ENCODE peak calls at places on chromosomes 13 and 19, in six cellular contexts. O, V, E, P, N and X are unnamed samples.

GRCh38 chr13:85019121-85019520 is 780.1 kb downstream of the SLITRK6 start:
- DNase-seq in O (no peak), V (no peak), E (no peak), P (no peak), N (no peak), X (no peak)

GRCh38 chr19:35166100-35167063 is 11.8 kb downstream of the FXYD5 start:
- DNase-seq in O (no peak), V (no peak), E (no peak), P (peak; percentile 18), N (no peak), X (no peak)

GRCh38 chr19:35247526-35248309 is 1.1 kb upstream of the LSR start:
- DNase-seq in O (peak; percentile 94), V (peak; percentile 53), E (peak; percentile 86), P (peak; percentile 79), N (peak; percentile 93), X (peak; percentile 94)

GRCh38 chr19:13143135-13143534 is 7.0 kb downstream of the STX10 start:
- DNase-seq in O (no peak), V (no peak), E (no peak), P (no peak), N (no peak), X (no peak)

GRCh38 chr13:112658807-112659206 is 31.0 kb upstream of the ATP11A start:
- DNase-seq in O (no peak), V (no peak), E (peak; percentile 10), P (no peak), N (no peak), X (no peak)

GRCh38 chr13:26759907-26760834 is at the start of gene GPR12:
- DNase-seq in O (peak; percentile 79), V (no peak), E (no peak), P (no peak), N (no peak), X (no peak)

GRCh38 chr19:4390017-4390861 is 10.1 kb downstream of the SH3GL1 start:
- DNase-seq in O (peak; percentile 70), V (no peak), E (no peak), P (no peak), N (no peak), X (peak; percentile 30)

GRCh38 chr13:110592670-110593069 is 22.7 kb upstream of the NAXD start:
- DNase-seq in O (no peak), V (no peak), E (no peak), P (no peak), N (no peak), X (no peak)

GRCh38 chr13:28027607-28028364 is 39.3 kb upstream of the URAD start:
- DNase-seq in O (no peak), V (no peak), E (no peak), P (no peak), N (no peak), X (no peak)
- TF ChIP-seq POLR2AphosphoS5 in O (no peak), V (no peak), E (no peak), P (no peak), N (no peak), X (no peak)

GRCh38 chr19:663682-664117 is 686 bp upstream of the RNF126 start:
- DNase-seq in O (no peak), V (no peak), E (no peak), P (no peak), N (no peak), X (no peak)

GRCh38 chr19:661427-662196 is 1.4 kb downstream of the RNF126 start:
- DNase-seq in O (no peak), V (peak; percentile 79), E (no peak), P (no peak), N (peak; percentile 60), X (peak; percentile 71)

GRCh38 chr19:664913-665443 is 2.0 kb upstream of the RNF126 start:
- DNase-seq in O (peak; percentile 89), V (peak; percentile 81), E (peak; percentile 78), P (peak; percentile 92), N (peak; percentile 83), X (peak; percentile 84)

GRCh38 chr19:662207-662961 is 630 bp downstream of the RNF126 start:
- DNase-seq in O (peak; percentile 91), V (no peak), E (no peak), P (no peak), N (peak; percentile 68), X (peak; percentile 81)

DNA sequence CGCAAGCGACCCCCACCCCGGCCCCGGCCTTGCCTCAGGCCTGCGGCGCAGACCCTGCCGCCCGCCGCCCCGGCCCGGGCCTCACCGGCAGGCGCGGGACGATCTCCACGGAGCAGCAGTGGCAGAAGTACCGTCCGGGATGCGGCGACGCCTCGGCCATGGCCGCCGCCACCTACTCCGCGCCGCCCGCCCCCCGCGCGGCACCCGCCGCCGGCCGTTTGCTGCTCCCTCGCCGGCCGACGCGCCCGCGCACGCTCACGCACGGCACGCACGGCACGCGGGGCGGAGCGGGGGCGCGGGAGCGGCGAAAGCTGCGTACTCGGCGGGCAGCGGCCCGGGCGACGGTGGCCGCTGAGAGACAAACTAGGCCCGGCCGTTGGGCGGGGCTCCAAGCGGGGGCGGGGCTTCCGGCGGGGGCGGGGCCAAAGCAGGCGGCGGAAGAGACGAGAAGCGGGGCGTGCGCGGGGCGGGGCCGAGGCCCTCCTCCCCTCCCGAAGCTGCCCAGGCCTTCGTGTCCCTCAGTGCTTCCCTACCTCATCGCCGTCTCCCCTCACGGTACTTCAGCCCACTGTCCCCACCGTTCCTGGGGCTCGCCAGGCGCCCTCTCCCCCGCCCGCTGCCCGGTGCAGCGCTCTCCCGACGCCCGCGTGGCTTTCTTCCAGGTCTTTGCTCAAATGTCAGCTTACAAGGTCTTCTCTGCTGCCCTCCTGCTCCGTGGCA is at the start of gene RNF126:
- DNase-seq in O (peak; percentile 100), V (peak; percentile 97), E (peak; percentile 97), P (peak; percentile 96), N (peak; percentile 96), X (peak; percentile 95)
- TF ChIP-seq POLR2AphosphoS5 in O (peak; percentile 35), V (peak; percentile 54), E (peak; percentile 37), P (peak; percentile 64), N (peak; percentile 94), X (peak; percentile 73)

GRCh38 chr13:99374994-99375805 is 68.0 kb upstream of the GPR183 start:
- DNase-seq in O (no peak), V (no peak), E (no peak), P (peak; percentile 79), N (no peak), X (peak; percentile 50)
- TF ChIP-seq POLR2AphosphoS5 in O (no peak), V (no peak), E (no peak), P (no peak), N (no peak), X (no peak)

GRCh38 chr13:94612050-94612449 is 10.4 kb downstream of the GPR180 start:
- DNase-seq in O (no peak), V (no peak), E (no peak), P (no peak), N (no peak), X (no peak)
- TF ChIP-seq POLR2AphosphoS5 in O (no peak), V (no peak), E (no peak), P (no peak), N (no peak), X (no peak)

DNA sequence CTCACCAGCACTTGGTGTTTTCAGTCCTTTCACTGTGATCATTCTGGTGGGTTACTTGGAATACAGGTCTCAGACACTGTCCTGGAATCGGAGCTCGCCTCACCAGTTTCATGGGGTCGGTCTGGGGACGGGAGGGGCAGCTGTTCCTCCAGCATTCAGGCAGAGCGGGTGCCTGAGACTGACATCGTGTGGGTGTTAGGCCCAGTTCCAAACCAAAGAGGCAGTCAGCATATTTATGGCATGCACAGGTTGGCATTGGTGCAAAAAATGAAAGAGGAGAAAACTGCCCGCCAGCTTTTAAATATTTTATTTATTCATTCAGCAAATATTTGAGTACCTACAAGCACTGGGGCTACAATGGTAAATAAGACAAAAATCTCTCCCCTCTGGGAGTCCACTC is 20.1 kb downstream of the PLEKHF1 start:
- DNase-seq in O (no peak), V (no peak), E (no peak), P (no peak), N (no peak), X (no peak)
- TF ChIP-seq POLR2AphosphoS5 in O (no peak), V (no peak), E (no peak), P (no peak), N (no peak), X (no peak)

GRCh38 chr19:16084067-16084685 is 7.9 kb downstream of the TPM4 start:
- DNase-seq in O (no peak), V (no peak), E (no peak), P (no peak), N (no peak), X (no peak)
- TF ChIP-seq POLR2AphosphoS5 in O (no peak), V (peak; percentile 53), E (no peak), P (no peak), N (no peak), X (no peak)

GRCh38 chr19:41367848-41368301 is 3.9 kb upstream of the B9D2 start:
- DNase-seq in O (no peak), V (no peak), E (no peak), P (no peak), N (no peak), X (no peak)
- TF ChIP-seq POLR2AphosphoS5 in O (peak; percentile 6), V (no peak), E (no peak), P (no peak), N (peak; percentile 13), X (no peak)

DNA sequence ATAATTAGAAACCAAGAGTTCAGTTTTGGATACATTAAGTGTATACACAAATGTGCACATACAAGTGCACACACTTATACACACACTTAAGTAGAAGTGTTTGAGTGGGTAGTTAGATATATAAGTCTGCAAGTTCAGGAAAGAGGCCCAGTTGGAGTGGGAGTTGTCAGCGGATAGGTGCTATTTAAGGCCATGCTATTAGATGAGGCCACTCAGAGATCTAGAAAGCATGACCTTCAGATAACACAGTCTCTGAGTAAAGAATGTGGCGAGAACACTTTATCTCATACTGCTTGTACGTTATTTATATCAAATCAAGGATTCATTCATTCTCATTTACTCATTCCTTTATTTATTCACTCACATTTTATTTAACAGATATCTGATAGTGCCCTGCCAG is 206.2 kb downstream of the POSTN start:
- DNase-seq in O (no peak), V (no peak), E (no peak), P (no peak), N (no peak), X (no peak)
- TF ChIP-seq POLR2AphosphoS5 in O (no peak), V (no peak), E (no peak), P (no peak), N (no peak), X (no peak)

DNA sequence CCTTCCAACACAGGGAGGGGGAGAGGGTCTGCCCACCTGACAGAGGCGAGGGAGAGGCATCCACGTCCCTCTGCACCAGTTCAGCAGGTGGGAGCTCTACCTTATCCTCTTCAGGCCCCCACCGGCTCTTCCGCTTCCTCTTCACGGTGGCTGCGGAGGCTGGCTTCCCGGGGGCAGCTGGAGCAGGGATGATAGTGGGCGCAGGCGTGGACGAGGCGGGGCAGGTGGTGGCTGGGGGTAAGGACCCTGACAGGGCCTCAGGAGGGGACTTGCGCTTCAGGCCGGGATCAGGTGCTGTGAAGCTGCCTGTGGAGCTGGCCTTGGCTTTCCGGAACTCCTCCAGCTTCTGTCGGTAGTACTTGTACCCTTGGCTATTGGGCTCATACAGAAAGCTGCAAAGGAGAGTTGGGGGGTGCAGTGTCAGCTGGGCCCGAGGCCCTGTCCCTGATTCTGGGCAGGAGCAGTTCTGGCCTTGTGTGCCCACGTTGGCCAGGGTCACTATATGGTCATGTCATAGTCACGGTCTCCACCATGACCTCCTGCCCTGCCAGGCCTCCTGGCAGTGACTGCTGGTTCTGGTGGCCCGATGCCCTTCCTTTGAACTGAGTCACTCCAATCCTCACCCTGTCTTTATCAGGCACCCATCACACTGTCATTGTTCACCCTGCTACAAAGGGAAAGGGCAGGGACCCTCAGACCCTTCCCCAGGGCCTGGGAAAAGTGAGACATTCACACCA is 23.2 kb downstream of the SUGP1 start:
- DNase-seq in O (no peak), V (no peak), E (no peak), P (no peak), N (no peak), X (no peak)
- TF ChIP-seq POLR2AphosphoS5 in O (no peak), V (no peak), E (no peak), P (no peak), N (no peak), X (no peak)